ENCODE peak calls at places on chromosomes 12 and 14, in six cellular contexts. One of them, this sample, is unnamed.

GRCh38 chr14:39243831-39244230 is 10.1 kb downstream of the MIA2 start:
- DNase-seq in psoas muscle: no peak
- DNase-seq in CD8-positive, alpha-beta T cell: no peak
- DNase-seq in K562: no peak
- DNase-seq in right lobe of liver: no peak
- DNase-seq in vagina: no peak
- DNase-seq in this sample: no peak

GRCh38 chr14:80930836-80931389 is 10.6 kb downstream of the CEP128 start:
- DNase-seq in psoas muscle: no peak
- DNase-seq in CD8-positive, alpha-beta T cell: peak; percentile 21
- DNase-seq in K562: no peak
- DNase-seq in right lobe of liver: no peak
- DNase-seq in vagina: no peak
- DNase-seq in this sample: peak; percentile 78

GRCh38 chr12:130157998-130158774 is 4.1 kb upstream of the FZD10 start:
- DNase-seq in psoas muscle: no peak
- DNase-seq in CD8-positive, alpha-beta T cell: no peak
- DNase-seq in K562: no peak
- DNase-seq in right lobe of liver: no peak
- DNase-seq in vagina: no peak
- DNase-seq in this sample: no peak

GRCh38 chr12:9090220-9090619 is 25.5 kb downstream of the A2M start:
- DNase-seq in psoas muscle: no peak
- DNase-seq in CD8-positive, alpha-beta T cell: no peak
- DNase-seq in K562: no peak
- DNase-seq in right lobe of liver: no peak
- DNase-seq in vagina: no peak
- DNase-seq in this sample: no peak

GRCh38 chr14:51333901-51334432 is 93.9 kb downstream of the TMX1 start:
- DNase-seq in psoas muscle: no peak
- DNase-seq in CD8-positive, alpha-beta T cell: no peak
- DNase-seq in K562: no peak
- DNase-seq in right lobe of liver: no peak
- DNase-seq in vagina: no peak
- DNase-seq in this sample: no peak

GRCh38 chr14:23577004-23577681 is 1.4 kb downstream of the JPH4 start:
- DNase-seq in psoas muscle: no peak
- DNase-seq in CD8-positive, alpha-beta T cell: no peak
- DNase-seq in K562: no peak
- DNase-seq in right lobe of liver: no peak
- DNase-seq in vagina: peak; percentile 71
- DNase-seq in this sample: no peak

GRCh38 chr14:66379116-66379515 is 107.1 kb upstream of the CCDC196 start:
- DNase-seq in psoas muscle: no peak
- DNase-seq in CD8-positive, alpha-beta T cell: no peak
- DNase-seq in K562: no peak
- DNase-seq in right lobe of liver: peak; percentile 82
- DNase-seq in vagina: no peak
- DNase-seq in this sample: no peak

GRCh38 chr14:25007832-25008231 is 42.1 kb downstream of the STXBP6 start:
- DNase-seq in psoas muscle: no peak
- DNase-seq in CD8-positive, alpha-beta T cell: no peak
- DNase-seq in K562: no peak
- DNase-seq in right lobe of liver: no peak
- DNase-seq in vagina: no peak
- DNase-seq in this sample: no peak

GRCh38 chr14:61573748-61574513 is 121.4 kb upstream of the HIF1A start:
- DNase-seq in psoas muscle: no peak
- DNase-seq in CD8-positive, alpha-beta T cell: no peak
- DNase-seq in K562: no peak
- DNase-seq in right lobe of liver: no peak
- DNase-seq in vagina: no peak
- DNase-seq in this sample: no peak

GRCh38 chr12:74286254-74286653 is 251.4 kb upstream of the ATXN7L3B start:
- DNase-seq in psoas muscle: no peak
- DNase-seq in CD8-positive, alpha-beta T cell: no peak
- DNase-seq in K562: no peak
- DNase-seq in right lobe of liver: no peak
- DNase-seq in vagina: no peak
- DNase-seq in this sample: no peak

GRCh38 chr14:71712478-71712877 is 219.8 kb upstream of the RGS6 start:
- DNase-seq in psoas muscle: no peak
- DNase-seq in CD8-positive, alpha-beta T cell: no peak
- DNase-seq in K562: no peak
- DNase-seq in right lobe of liver: no peak
- DNase-seq in vagina: no peak
- DNase-seq in this sample: no peak

GRCh38 chr12:108627134-108627920 is 6.4 kb downstream of the SELPLG start:
- DNase-seq in psoas muscle: no peak
- DNase-seq in CD8-positive, alpha-beta T cell: no peak
- DNase-seq in K562: no peak
- DNase-seq in right lobe of liver: no peak
- DNase-seq in vagina: no peak
- DNase-seq in this sample: no peak

GRCh38 chr12:115035536-115036107 is 351.6 kb upstream of the TBX3 start:
- DNase-seq in psoas muscle: no peak
- DNase-seq in CD8-positive, alpha-beta T cell: no peak
- DNase-seq in K562: no peak
- DNase-seq in right lobe of liver: peak; percentile 81
- DNase-seq in vagina: no peak
- DNase-seq in this sample: no peak

GRCh38 chr12:102673606-102674005 is 193.2 kb upstream of the IGF1 start:
- DNase-seq in psoas muscle: no peak
- DNase-seq in CD8-positive, alpha-beta T cell: no peak
- DNase-seq in K562: no peak
- DNase-seq in right lobe of liver: no peak
- DNase-seq in vagina: no peak
- DNase-seq in this sample: no peak

GRCh38 chr12:32611986-32612385 is 67.1 kb upstream of the DNM1L start:
- DNase-seq in psoas muscle: no peak
- DNase-seq in CD8-positive, alpha-beta T cell: no peak
- DNase-seq in K562: no peak
- DNase-seq in right lobe of liver: no peak
- DNase-seq in vagina: no peak
- DNase-seq in this sample: no peak

GRCh38 chr14:97264516-97265230 is 467.5 kb downstream of the VRK1 start:
- DNase-seq in psoas muscle: no peak
- DNase-seq in CD8-positive, alpha-beta T cell: no peak
- DNase-seq in K562: no peak
- DNase-seq in right lobe of liver: no peak
- DNase-seq in vagina: no peak
- DNase-seq in this sample: no peak

GRCh38 chr12:116539361-116539771 is 19.8 kb upstream of the MAP1LC3B2 start:
- DNase-seq in psoas muscle: no peak
- DNase-seq in CD8-positive, alpha-beta T cell: no peak
- DNase-seq in K562: no peak
- DNase-seq in right lobe of liver: no peak
- DNase-seq in vagina: no peak
- DNase-seq in this sample: no peak

GRCh38 chr12:18320036-18320617 is 58.8 kb downstream of the PIK3C2G start:
- DNase-seq in psoas muscle: no peak
- DNase-seq in CD8-positive, alpha-beta T cell: no peak
- DNase-seq in K562: peak; percentile 8
- DNase-seq in right lobe of liver: no peak
- DNase-seq in vagina: no peak
- DNase-seq in this sample: no peak

GRCh38 chr14:52801014-52801708 is 9.8 kb upstream of the GNPNAT1 start:
- DNase-seq in psoas muscle: no peak
- DNase-seq in CD8-positive, alpha-beta T cell: no peak
- DNase-seq in K562: no peak
- DNase-seq in right lobe of liver: no peak
- DNase-seq in vagina: no peak
- DNase-seq in this sample: peak; percentile 11

DNA sequence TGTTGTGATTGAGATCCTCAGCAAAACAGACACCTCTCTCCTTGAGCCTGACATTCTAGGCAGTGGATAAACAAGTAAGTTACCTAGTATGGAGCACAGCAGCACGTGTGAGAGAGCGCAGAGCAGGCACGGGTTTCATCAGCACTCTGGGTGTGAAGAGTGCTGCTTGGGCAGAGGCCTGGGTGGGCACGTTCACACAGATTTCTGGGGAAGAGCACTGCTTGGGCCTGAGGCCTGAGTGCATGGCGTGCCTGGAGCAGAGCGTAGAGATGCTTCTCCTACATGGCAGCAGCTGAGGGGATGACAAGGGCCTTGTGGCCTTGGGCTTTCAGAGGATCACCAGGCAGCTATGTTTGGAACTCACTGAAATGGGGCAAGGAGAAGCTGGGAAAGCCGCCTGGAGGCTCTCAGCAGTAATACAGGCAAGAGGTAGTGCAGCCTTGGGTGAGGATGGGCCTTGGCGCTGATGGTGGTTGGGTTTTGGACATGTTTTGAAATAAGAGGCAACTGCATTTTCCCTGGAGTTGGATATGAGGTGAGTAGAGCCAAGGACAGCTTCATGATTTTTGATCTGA is 17.6 kb downstream of the CKB start:
- DNase-seq in psoas muscle: no peak
- DNase-seq in CD8-positive, alpha-beta T cell: no peak
- DNase-seq in K562: no peak
- DNase-seq in right lobe of liver: no peak
- DNase-seq in vagina: no peak
- DNase-seq in this sample: no peak
- H3K36me3 ChIP-seq in psoas muscle: peaks cover 91% of the 10 kb centered on the region
- H3K36me3 ChIP-seq in CD8-positive, alpha-beta T cell: peaks cover 34% of the 10 kb centered on the region
- H3K36me3 ChIP-seq in K562: peaks cover 68% of the 10 kb centered on the region
- H3K36me3 ChIP-seq in right lobe of liver: peaks cover 30% of the 10 kb centered on the region
- H3K36me3 ChIP-seq in vagina: no peaks in the 10 kb centered on the region
- H3K36me3 ChIP-seq in this sample: peaks cover 44% of the 10 kb centered on the region

GRCh38 chr12:105968025-105968424 is 170.7 kb downstream of the NUAK1 start:
- DNase-seq in psoas muscle: no peak
- DNase-seq in CD8-positive, alpha-beta T cell: no peak
- DNase-seq in K562: no peak
- DNase-seq in right lobe of liver: no peak
- DNase-seq in vagina: no peak
- DNase-seq in this sample: no peak

GRCh38 chr12:105961821-105962671 is 176.7 kb downstream of the NUAK1 start:
- DNase-seq in psoas muscle: no peak
- DNase-seq in CD8-positive, alpha-beta T cell: no peak
- DNase-seq in K562: no peak
- DNase-seq in right lobe of liver: no peak
- DNase-seq in vagina: no peak
- DNase-seq in this sample: no peak

GRCh38 chr12:105970885-105971284 is 167.9 kb downstream of the NUAK1 start:
- DNase-seq in psoas muscle: no peak
- DNase-seq in CD8-positive, alpha-beta T cell: no peak
- DNase-seq in K562: no peak
- DNase-seq in right lobe of liver: no peak
- DNase-seq in vagina: no peak
- DNase-seq in this sample: no peak

DNA sequence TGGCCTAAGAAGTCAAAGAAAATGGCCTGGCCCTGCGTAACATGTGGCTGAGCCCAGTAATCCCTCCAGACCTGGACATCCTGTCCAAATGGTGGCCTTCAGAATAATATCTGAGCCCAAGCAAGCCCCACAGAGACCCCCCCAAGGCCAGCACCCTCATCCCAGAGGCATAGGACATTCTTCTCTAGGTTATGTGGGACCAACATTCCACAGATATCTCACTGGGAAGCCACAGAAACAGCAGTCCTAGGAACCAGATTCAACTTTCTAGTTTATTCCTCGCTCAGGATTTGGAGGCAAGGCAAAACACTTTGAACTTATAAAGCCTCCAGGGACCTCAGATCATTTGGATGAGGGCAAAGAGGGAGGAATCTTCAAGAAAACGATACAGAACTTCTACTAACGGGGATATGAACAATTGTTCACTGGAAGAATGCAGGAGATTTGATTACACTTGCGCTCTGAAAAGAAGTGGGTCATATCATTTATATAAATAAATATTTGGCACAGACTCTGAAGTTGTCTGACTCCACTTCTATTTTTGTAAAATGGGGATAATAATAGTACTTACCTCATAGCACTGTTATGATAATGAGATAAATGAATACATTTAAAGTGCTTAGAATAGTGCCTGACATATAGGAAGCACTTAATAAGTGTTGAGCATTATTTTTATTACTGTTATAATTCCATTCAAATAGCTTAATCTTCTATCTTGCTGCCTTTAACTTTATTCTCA is 171.5 kb downstream of the NUAK1 start:
- DNase-seq in psoas muscle: no peak
- DNase-seq in CD8-positive, alpha-beta T cell: no peak
- DNase-seq in K562: no peak
- DNase-seq in right lobe of liver: no peak
- DNase-seq in vagina: no peak
- DNase-seq in this sample: no peak
- H3K27ac ChIP-seq in psoas muscle: peak overlapping the region; percentile 70
- H3K27ac ChIP-seq in CD8-positive, alpha-beta T cell: no peak overlapping the region
- H3K27ac ChIP-seq in K562: no peak overlapping the region
- H3K27ac ChIP-seq in right lobe of liver: no peak overlapping the region
- H3K27ac ChIP-seq in vagina: no peak overlapping the region
- H3K27ac ChIP-seq in this sample: no peak overlapping the region

GRCh38 chr14:69700609-69701008 is 66.3 kb upstream of the SRSF5 start:
- DNase-seq in psoas muscle: no peak
- DNase-seq in CD8-positive, alpha-beta T cell: no peak
- DNase-seq in K562: no peak
- DNase-seq in right lobe of liver: no peak
- DNase-seq in vagina: no peak
- DNase-seq in this sample: no peak
- H3K4me1 ChIP-seq in psoas muscle: peaks cover 29% of the 10 kb centered on the region
- H3K4me1 ChIP-seq in CD8-positive, alpha-beta T cell: peaks cover 33% of the 10 kb centered on the region
- H3K4me1 ChIP-seq in K562: peaks cover 16% of the 10 kb centered on the region
- H3K4me1 ChIP-seq in right lobe of liver: no peaks in the 10 kb centered on the region
- H3K4me1 ChIP-seq in vagina: peaks cover 41% of the 10 kb centered on the region
- H3K4me1 ChIP-seq in this sample: peaks cover 56% of the 10 kb centered on the region

GRCh38 chr12:6547566-6547965 is 8.3 kb downstream of the IFFO1 start:
- DNase-seq in psoas muscle: no peak
- DNase-seq in CD8-positive, alpha-beta T cell: no peak
- DNase-seq in K562: no peak
- DNase-seq in right lobe of liver: no peak
- DNase-seq in vagina: no peak
- DNase-seq in this sample: no peak

GRCh38 chr12:6548556-6549378 is 7.1 kb downstream of the IFFO1 start:
- DNase-seq in psoas muscle: no peak
- DNase-seq in CD8-positive, alpha-beta T cell: no peak
- DNase-seq in K562: no peak
- DNase-seq in right lobe of liver: no peak
- DNase-seq in vagina: no peak
- DNase-seq in this sample: no peak

GRCh38 chr12:6549379-6550151 is 6.3 kb downstream of the IFFO1 start:
- DNase-seq in psoas muscle: no peak
- DNase-seq in CD8-positive, alpha-beta T cell: no peak
- DNase-seq in K562: no peak
- DNase-seq in right lobe of liver: peak; percentile 52
- DNase-seq in vagina: no peak
- DNase-seq in this sample: no peak

GRCh38 chr12:6546016-6546415 is 9.8 kb downstream of the IFFO1 start:
- DNase-seq in psoas muscle: no peak
- DNase-seq in CD8-positive, alpha-beta T cell: no peak
- DNase-seq in K562: peak; percentile 57
- DNase-seq in right lobe of liver: no peak
- DNase-seq in vagina: no peak
- DNase-seq in this sample: no peak

DNA sequence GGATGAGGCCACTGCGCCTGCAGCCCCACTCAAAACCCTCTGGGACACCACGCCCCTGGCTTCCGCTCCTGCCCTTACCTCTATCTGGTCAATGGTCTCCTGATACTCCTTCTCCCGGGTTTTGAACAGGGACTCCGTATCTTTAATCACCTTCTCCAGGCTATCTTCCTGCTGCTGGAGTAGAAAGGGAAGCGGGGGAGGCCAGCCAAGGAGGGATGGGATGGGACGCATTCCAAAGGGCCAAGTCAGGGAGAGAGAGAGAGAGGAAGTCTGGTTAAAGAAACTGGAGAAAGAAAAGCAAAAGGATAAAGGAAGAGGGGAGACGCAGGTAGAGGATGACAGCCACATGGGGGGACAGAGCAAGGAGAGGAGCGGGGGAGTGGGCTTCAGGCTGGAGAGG is 7.9 kb downstream of the IFFO1 start:
- DNase-seq in psoas muscle: no peak
- DNase-seq in CD8-positive, alpha-beta T cell: no peak
- DNase-seq in K562: peak; percentile 27
- DNase-seq in right lobe of liver: no peak
- DNase-seq in vagina: no peak
- DNase-seq in this sample: no peak
- H3K36me3 ChIP-seq in psoas muscle: peaks cover 70% of the 10 kb centered on the region
- H3K36me3 ChIP-seq in CD8-positive, alpha-beta T cell: peaks cover 33% of the 10 kb centered on the region
- H3K36me3 ChIP-seq in K562: no peaks in the 10 kb centered on the region
- H3K36me3 ChIP-seq in right lobe of liver: peaks cover 40% of the 10 kb centered on the region
- H3K36me3 ChIP-seq in vagina: no peaks in the 10 kb centered on the region
- H3K36me3 ChIP-seq in this sample: peaks cover 52% of the 10 kb centered on the region

This sample was measured in CD4-positive, alpha-beta memory T cell.